ENCODE peak calls at places on chromosomes 13 and 19, in seven cellular contexts. M is iris pigment epithelial cell; W is HCT116; B is T47D; T is stimulated activated CD4-positive, alpha-beta T cell treated with anti-CD3 and anti-CD28 coated beads, TNF-alpha, amount 100 ng/mL, for 1 hour; H is neural crest cell; E is BJ. D is an unnamed sample.

GRCh38 chr19:54310543-54310942 is 2.4 kb downstream of the LILRA5 start:
- DNase-seq in E (no peak), B (no peak), W (no peak), M (no peak), T (no peak), H (no peak), D (no peak)

GRCh38 chr13:93672996-93673395 is 446.4 kb downstream of the GPC6 start:
- DNase-seq in E (no peak), W (no peak), M (no peak), H (no peak), T (no peak), B (no peak), D (no peak)

GRCh38 chr13:96214804-96215445 is 125.0 kb downstream of the HS6ST3 start:
- DNase-seq in M (no peak), W (no peak), E (no peak), B (no peak), T (no peak), H (no peak), D (no peak)

GRCh38 chr19:50890422-50891252 is 17.4 kb downstream of the KLK2 start:
- DNase-seq in E (no peak), W (no peak), B (no peak), M (peak; percentile 60), T (no peak), H (no peak), D (no peak)

GRCh38 chr13:23979361-23980159 is 82.3 kb upstream of the C1QTNF9B start:
- DNase-seq in M (peak; percentile 87), W (no peak), H (peak; percentile 55), E (peak; percentile 41), T (no peak), B (peak; percentile 43), D (no peak)

GRCh38 chr19:5150902-5151741 is 182.2 kb downstream of the KDM4B start:
- DNase-seq in B (no peak), M (no peak), W (no peak), E (no peak), H (no peak), T (no peak), D (no peak)

GRCh38 chr13:111343186-111343805 is 22.9 kb downstream of the TEX29 start:
- DNase-seq in T (no peak), W (no peak), E (no peak), H (no peak), B (no peak), M (no peak), D (no peak)

GRCh38 chr13:36345438-36346221 is 564 bp downstream of the SPART start:
- DNase-seq in T (no peak), B (peak; percentile 22), M (peak; percentile 92), E (peak; percentile 44), H (peak; percentile 41), W (no peak), D (no peak)

GRCh38 chr13:93769607-93770006 is 543.0 kb downstream of the GPC6 start:
- DNase-seq in B (no peak), H (no peak), T (no peak), M (no peak), E (no peak), W (no peak), D (no peak)

GRCh38 chr13:110801044-110801443 is 87.5 kb downstream of the ING1 start:
- DNase-seq in E (no peak), T (no peak), M (no peak), H (no peak), W (no peak), B (peak; percentile 52), D (no peak)

GRCh38 chr19:58181902-58182576 is 822 bp upstream of the ZNF274 start:
- DNase-seq in M (peak; percentile 51), T (peak; percentile 16), H (peak; percentile 16), E (no peak), B (peak; percentile 96), W (no peak), D (peak; percentile 79)

GRCh38 chr13:108859202-108860012 is 230.0 kb downstream of the MYO16 start:
- DNase-seq in H (no peak), T (no peak), B (peak; percentile 52), W (no peak), E (peak; percentile 97), M (peak; percentile 94), D (no peak)

GRCh38 chr13:39047560-39047959 is 9.3 kb downstream of the NHLRC3 start:
- DNase-seq in B (peak; percentile 83), E (no peak), T (no peak), H (no peak), M (peak; percentile 18), W (no peak), D (no peak)

GRCh38 chr13:26976336-26976735 is 195.3 kb downstream of the USP12 start:
- DNase-seq in M (no peak), B (no peak), T (no peak), W (no peak), H (no peak), E (no peak), D (no peak)

GRCh38 chr13:112912726-112913440 is 56.1 kb upstream of the MCF2L start:
- DNase-seq in W (no peak), B (no peak), M (no peak), H (no peak), E (no peak), T (no peak), D (no peak)

GRCh38 chr19:46069841-46070341 is 29.1 kb upstream of the IGFL4 start:
- DNase-seq in T (no peak), W (no peak), M (peak; percentile 89), E (peak; percentile 32), H (no peak), B (no peak), D (no peak)

GRCh38 chr13:80055804-80056203 is 285.1 kb downstream of the SPRY2 start:
- DNase-seq in H (no peak), M (no peak), E (no peak), T (no peak), W (no peak), B (no peak), D (no peak)

GRCh38 chr19:46404884-46405658 is 8.3 kb downstream of the CCDC8 start:
- DNase-seq in H (no peak), M (peak; percentile 47), E (no peak), B (no peak), W (no peak), T (no peak), D (no peak)

GRCh38 chr13:112354330-112355273 is 21.6 kb upstream of the SPACA7 start:
- DNase-seq in W (no peak), E (no peak), B (no peak), M (no peak), T (no peak), H (no peak), D (no peak)

GRCh38 chr19:28221736-28222135 is 991.2 kb downstream of the UQCRFS1 start:
- DNase-seq in H (no peak), B (no peak), E (no peak), M (no peak), W (no peak), T (no peak), D (no peak)

D was measured in CMK.